ENCODE peak calls at places on chromosomes 2 and 18, in five cellular contexts. Q is spleen, U is SK-N-MC, I is K562, S is GM12891. N is an unnamed sample.

GRCh38 chr2:226270279-226270678 is 529.3 kb downstream of the IRS1 start:
- DNase-seq in Q (no peak), U (no peak), I (no peak), S (no peak), N (no peak)

GRCh38 chr2:208150956-208151355 is 5.0 kb upstream of the CRYGB start:
- DNase-seq in Q (no peak), U (no peak), I (no peak), S (no peak), N (no peak)

GRCh38 chr2:240551288-240551687 is 6.5 kb downstream of the ANKMY1 start:
- DNase-seq in Q (no peak), U (no peak), I (no peak), S (no peak), N (no peak)

GRCh38 chr2:3488768-3489448 is 30.4 kb downstream of the ADI1 start:
- DNase-seq in Q (peak), U (no peak), I (peak), S (no peak), N (no peak)

GRCh38 chr2:9110893-9111569 is 95.6 kb upstream of the ASAP2 start:
- DNase-seq in Q (no peak), U (no peak), I (peak), S (no peak), N (no peak)

GRCh38 chr2:207387172-207387571 is 142.6 kb upstream of the CREB1 start:
- DNase-seq in Q (no peak), U (no peak), I (no peak), S (no peak), N (no peak)

GRCh38 chr2:239472220-239472775 is 71.5 kb upstream of the HDAC4 start:
- DNase-seq in Q (no peak), U (no peak), I (no peak), S (no peak), N (no peak)

GRCh38 chr2:157336137-157336721 is 10.6 kb upstream of the ERMN start:
- DNase-seq in Q (no peak), U (peak), I (peak), S (peak), N (no peak)

GRCh38 chr18:10041180-10041579 is 127.4 kb downstream of the VAPA start:
- DNase-seq in Q (no peak), U (no peak), I (no peak), S (no peak), N (no peak)

GRCh38 chr2:197273485-197273884 is 37.1 kb downstream of the ANKRD44 start:
- DNase-seq in Q (no peak), U (no peak), I (no peak), S (no peak), N (peak)

GRCh38 chr2:140247451-140248205 is 1467.4 kb upstream of the NXPH2 start:
- DNase-seq in Q (no peak), U (no peak), I (no peak), S (no peak), N (no peak)

GRCh38 chr2:204862809-204863208 is 317.5 kb downstream of the PARD3B start:
- DNase-seq in Q (no peak), U (no peak), I (no peak), S (no peak), N (peak)

GRCh38 chr2:40488927-40489677 is 37.2 kb upstream of the SLC8A1 start:
- DNase-seq in Q (no peak), U (no peak), I (no peak), S (no peak), N (no peak)

GRCh38 chr2:218046234-218046633 is 22.8 kb upstream of the RUFY4 start:
- DNase-seq in Q (no peak), U (no peak), I (no peak), S (no peak), N (no peak)

GRCh38 chr2:230939691-230940475 is 14.8 kb upstream of the GPR55 start:
- DNase-seq in Q (peak), U (no peak), I (no peak), S (no peak), N (no peak)

GRCh38 chr2:102114851-102115497 is 27.6 kb upstream of the IL1R1 start:
- DNase-seq in Q (no peak), U (no peak), I (no peak), S (no peak), N (peak)

GRCh38 chr2:223262946-223263345 is 211.0 kb downstream of the KCNE4 start:
- DNase-seq in Q (no peak), U (no peak), I (no peak), S (no peak), N (peak)

GRCh38 chr18:21522530-21522929 is 78.0 kb downstream of the ESCO1 start:
- DNase-seq in Q (no peak), U (no peak), I (no peak), S (no peak), N (no peak)

GRCh38 chr2:148519013-148519412 is 125.5 kb upstream of the EPC2 start:
- DNase-seq in Q (no peak), U (no peak), I (no peak), S (no peak), N (no peak)

DNA sequence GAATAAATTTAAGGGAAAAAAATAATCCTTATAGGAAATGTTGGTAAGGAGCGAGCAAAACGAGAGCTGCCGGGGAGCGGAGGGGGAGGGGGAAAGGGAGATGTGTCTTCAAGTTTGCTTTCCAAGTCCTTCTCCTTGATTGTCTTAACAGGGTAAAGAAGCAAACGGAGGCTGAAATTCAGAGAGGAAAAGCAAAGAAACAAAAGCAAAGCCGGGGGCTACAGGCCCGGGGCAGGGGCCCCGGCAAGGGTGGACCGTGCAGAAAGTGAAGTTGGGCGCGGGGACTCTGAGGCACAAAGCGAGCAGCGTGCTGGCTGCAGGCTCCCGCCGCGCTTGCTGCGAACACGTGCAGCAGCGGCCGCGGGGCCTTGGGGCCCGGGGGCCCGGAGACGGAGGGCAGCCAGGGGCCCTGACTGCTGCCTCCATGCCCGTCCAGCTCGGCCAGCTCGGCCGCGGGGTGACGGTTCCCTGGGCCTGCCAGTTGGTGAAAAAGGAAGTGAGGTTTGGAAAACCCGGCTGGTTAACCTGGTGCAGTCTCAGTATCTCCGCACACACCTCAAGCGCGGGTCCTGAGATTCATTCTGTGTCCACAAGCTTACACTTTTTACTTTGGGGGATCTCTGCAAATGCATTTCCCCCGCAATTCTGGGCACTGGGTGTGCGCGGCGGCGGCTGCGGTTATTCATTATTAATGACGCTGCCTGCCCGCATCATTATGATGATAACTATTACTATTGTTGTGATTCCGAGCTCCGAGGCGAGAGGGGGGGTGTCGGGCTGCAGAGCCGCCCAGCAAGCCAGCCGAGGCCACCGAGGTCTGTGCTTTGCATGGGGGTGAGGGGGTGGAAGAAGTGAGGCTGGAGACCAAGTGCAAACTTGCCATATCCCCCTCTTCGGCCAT is 4.0 kb downstream of the BCL11A start:
- DNase-seq in Q (peak), U (no peak), I (no peak), S (no peak), N (peak)
- TF ChIP-seq POLR2AphosphoS5 in Q (peak), U (no peak), I (no peak), S (no peak), N (no peak)

GRCh38 chr18:13264091-13264777 is 45.7 kb downstream of the LDLRAD4 start:
- DNase-seq in Q (no peak), U (no peak), I (no peak), S (no peak), N (no peak)
- TF ChIP-seq POLR2AphosphoS5 in Q (no peak), U (no peak), I (no peak), S (no peak), N (no peak)

DNA sequence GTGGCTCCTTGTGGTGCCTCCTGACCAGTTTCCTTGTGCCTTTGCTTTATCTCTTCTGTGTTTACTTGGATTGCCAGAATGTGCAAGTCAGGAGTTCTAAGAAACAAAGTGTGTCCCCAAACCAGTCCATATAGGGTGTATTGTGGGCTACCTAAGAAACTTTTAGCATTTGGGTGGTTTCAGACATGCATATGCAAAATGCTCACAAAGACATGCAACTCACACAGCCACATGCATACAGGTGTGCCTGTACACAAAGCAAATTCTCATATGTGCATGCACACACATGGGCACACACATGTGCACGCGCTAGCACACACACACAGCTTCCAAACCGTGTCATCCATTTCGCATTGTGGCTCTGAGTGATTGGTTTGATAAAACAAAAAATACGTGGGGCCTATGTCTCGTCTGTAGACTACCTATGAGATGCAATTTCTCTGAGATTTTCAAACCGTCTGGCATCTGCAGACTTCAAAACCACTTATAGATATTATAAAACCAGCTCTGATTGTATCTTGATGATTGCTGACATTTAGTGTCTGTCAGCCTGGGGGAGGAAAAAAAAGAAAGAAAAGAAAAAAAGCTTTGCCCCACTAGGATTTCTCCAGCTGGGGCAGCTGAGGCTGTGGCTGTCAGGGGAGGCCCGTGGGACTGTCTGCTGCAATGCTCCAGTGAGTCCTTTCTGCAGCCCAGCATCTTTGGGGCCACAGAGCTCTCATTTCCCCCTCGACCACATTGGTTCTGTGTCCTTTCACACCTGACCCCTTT is 556.1 kb downstream of the CMPK2 start:
- DNase-seq in Q (no peak), U (no peak), I (no peak), S (no peak), N (no peak)
- TF ChIP-seq POLR2AphosphoS5 in Q (no peak), U (no peak), I (no peak), S (no peak), N (no peak)

GRCh38 chr2:232543928-232544631 is 4.6 kb downstream of the CHRNG start:
- DNase-seq in Q (peak), U (no peak), I (no peak), S (no peak), N (peak)

GRCh38 chr2:232543491-232543890 is 4.0 kb downstream of the CHRNG start:
- DNase-seq in Q (no peak), U (no peak), I (no peak), S (no peak), N (no peak)

GRCh38 chr2:232545511-232546375 is 4.6 kb downstream of the TIGD1 start:
- DNase-seq in Q (peak), U (no peak), I (no peak), S (no peak), N (peak)

GRCh38 chr2:232542715-232543467 is 3.4 kb downstream of the CHRNG start:
- DNase-seq in Q (no peak), U (no peak), I (no peak), S (no peak), N (no peak)

GRCh38 chr2:232544674-232545073 is 5.2 kb downstream of the CHRNG start:
- DNase-seq in Q (no peak), U (no peak), I (no peak), S (no peak), N (no peak)
- TF ChIP-seq POLR2AphosphoS5 in Q (no peak), U (no peak), I (no peak), S (no peak), N (no peak)

GRCh38 chr18:3405713-3406112 is 44.3 kb upstream of the TGIF1 start:
- DNase-seq in Q (no peak), U (no peak), I (no peak), S (no peak), N (no peak)
- TF ChIP-seq POLR2AphosphoS5 in Q (no peak), U (no peak), I (no peak), S (no peak), N (no peak)

GRCh38 chr18:48583568-48583967 is 44.7 kb downstream of the CTIF start:
- DNase-seq in Q (no peak), U (no peak), I (no peak), S (no peak), N (no peak)
- TF ChIP-seq POLR2AphosphoS5 in Q (no peak), U (no peak), I (no peak), S (no peak), N (no peak)

N was measured in upper lobe of left lung.